ENCODE peak calls at places on chromosomes 11 and 22, in five cellular contexts. D, K, Z, W and T are unnamed samples.

GRCh38 chr11:125344846-125345705 is 151.0 kb downstream of the FEZ1 start:
- DNase-seq in D (no peak), K (no peak), Z (no peak), W (no peak), T (no peak)

GRCh38 chr11:123197711-123198110 is 2.7 kb upstream of the CLMP start:
- DNase-seq in D (no peak), K (peak; percentile 82), Z (no peak), W (no peak), T (no peak)

GRCh38 chr11:107777094-107777493 is 65.2 kb upstream of the SLN start:
- DNase-seq in D (no peak), K (no peak), Z (no peak), W (no peak), T (no peak)

GRCh38 chr11:1873048-1873812 is 18.5 kb downstream of the PRR33 start:
- DNase-seq in D (no peak), K (peak; percentile 81), Z (no peak), W (no peak), T (no peak)

GRCh38 chr22:38766076-38766777 is 10.4 kb upstream of the SUN2 start:
- DNase-seq in D (no peak), K (peak; percentile 42), Z (peak; percentile 68), W (no peak), T (peak; percentile 68)

GRCh38 chr11:6703247-6704063 is 20.3 kb upstream of the MRPL17 start:
- DNase-seq in D (peak; percentile 40), K (peak; percentile 75), Z (peak; percentile 68), W (no peak), T (peak; percentile 48)

GRCh38 chr11:706439-706956 is 467 bp downstream of the EPS8L2 start:
- DNase-seq in D (no peak), K (peak; percentile 51), Z (peak; percentile 69), W (no peak), T (peak; percentile 30)

GRCh38 chr11:14414470-14415461 is 55.8 kb upstream of the RRAS2 start:
- DNase-seq in D (no peak), K (peak; percentile 33), Z (no peak), W (no peak), T (no peak)

GRCh38 chr11:9315078-9315688 is 790 bp upstream of the TMEM41B start:
- DNase-seq in D (no peak), K (no peak), Z (peak; percentile 15), W (no peak), T (no peak)

GRCh38 chr11:107770546-107770945 is 58.7 kb upstream of the SLN start:
- DNase-seq in D (no peak), K (peak; percentile 1), Z (no peak), W (no peak), T (no peak)

GRCh38 chr11:60765355-60765754 is 8.7 kb downstream of the MS4A15 start:
- DNase-seq in D (no peak), K (no peak), Z (no peak), W (no peak), T (no peak)

GRCh38 chr11:133753150-133753549 is 92.2 kb downstream of the SPATA19 start:
- DNase-seq in D (no peak), K (no peak), Z (no peak), W (no peak), T (no peak)

DNA sequence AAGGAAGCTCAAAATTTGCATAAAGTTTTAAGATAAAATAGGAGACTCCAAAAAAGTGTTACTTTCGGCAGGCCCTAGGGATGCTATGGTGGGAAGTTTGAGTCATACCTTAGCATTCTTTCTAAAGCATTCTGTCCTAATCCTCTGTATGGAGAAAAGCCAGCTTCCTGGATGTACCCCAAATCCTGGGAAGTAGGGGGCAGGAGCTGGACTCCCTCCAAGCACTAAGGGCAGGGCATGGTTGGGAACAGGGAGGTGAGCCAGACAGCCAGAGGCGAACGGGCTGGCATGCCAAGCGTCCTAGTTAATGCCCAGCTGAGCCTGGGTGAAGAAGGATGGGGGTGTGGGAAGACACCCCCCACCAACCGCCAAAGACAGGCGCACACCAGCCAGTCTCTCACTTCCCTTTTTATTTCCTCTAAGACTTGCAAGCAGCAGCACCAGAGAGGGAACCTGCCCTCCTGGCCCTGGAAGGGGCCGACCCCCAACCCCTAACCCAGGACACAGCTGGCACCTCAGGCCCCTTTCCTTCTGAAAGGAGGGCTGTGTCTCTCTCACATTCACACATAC is 23.9 kb downstream of the RTN4RL2 start:
- DNase-seq in D (no peak), K (no peak), Z (no peak), W (no peak), T (no peak)
- H3K27ac ChIP-seq in D (no peak overlapping the region), K (no peak overlapping the region), Z (peak overlapping the region; percentile 1), W (no peak overlapping the region), T (no peak overlapping the region)

DNA sequence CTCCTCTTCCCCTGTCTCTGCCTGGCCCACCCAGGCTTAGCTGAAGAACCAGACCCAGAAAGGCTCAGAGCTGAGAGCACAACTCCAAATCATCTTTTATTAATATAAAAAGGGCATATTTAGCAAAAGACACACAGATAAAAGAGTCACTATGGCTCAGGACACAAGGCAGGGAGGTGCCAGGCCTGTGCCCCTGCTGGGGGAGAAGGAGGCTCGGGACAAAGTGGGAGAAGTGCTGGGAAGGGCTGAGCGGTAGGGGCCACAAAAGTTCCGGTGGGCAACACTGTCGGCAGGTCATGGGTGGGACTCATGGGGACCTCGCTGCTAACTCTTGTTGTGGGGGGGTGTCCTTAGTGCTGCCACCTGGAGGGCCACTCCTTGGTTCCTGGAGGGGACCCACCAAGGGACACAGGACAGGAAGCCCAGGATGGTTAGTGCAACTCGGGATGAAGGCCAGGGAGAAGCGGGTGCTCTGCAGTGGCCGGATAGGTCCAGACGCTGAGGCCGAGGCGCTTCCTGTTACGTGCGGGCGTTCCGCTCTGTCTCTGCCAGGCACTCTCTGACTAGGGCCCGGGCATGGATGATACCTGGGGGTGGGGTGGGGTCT is 1.4 kb upstream of the PITPNM1 start:
- DNase-seq in D (no peak), K (no peak), Z (peak; percentile 43), W (no peak), T (no peak)
- TF ChIP-seq CTCF in D (no peak), K (no peak), Z (no peak), W (no peak), T (no peak)

DNA sequence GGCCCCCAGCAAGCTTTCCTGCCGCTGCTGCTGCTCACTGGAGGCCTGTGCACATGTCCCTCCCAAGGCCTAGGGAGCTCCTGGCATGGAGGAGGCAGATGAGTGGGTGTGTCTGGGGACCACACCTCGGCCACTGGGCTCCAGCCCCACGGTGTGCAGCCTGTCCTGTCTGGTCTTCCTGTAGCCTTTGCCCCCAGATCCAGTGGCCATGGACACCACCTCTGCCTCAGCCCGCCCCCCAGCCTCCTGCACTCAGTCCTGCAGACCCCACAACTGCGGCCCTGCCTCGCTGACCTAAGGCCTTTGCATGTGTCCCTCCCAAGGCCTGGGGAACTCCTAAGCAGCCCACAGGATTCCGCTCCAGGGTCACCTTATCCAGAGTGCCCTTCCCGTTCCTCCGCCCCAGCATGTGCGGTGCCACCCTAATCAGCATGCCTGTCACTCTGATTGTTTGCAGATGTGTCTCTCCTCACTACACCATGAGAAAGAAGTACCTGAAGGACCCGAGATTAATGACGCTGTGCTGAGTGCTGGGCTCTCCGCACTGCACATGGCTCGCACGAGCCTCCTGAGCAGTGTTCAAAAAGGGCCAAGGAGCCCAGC is 8.6 kb downstream of the GAL start:
- DNase-seq in D (no peak), K (no peak), Z (no peak), W (no peak), T (no peak)
- H3K27me3 ChIP-seq in D (no peaks in the 10 kb centered on the region), K (peaks cover 4% of the 10 kb centered on the region), Z (no peaks in the 10 kb centered on the region), W (peaks cover 67% of the 10 kb centered on the region), T (no peaks in the 10 kb centered on the region)

DNA sequence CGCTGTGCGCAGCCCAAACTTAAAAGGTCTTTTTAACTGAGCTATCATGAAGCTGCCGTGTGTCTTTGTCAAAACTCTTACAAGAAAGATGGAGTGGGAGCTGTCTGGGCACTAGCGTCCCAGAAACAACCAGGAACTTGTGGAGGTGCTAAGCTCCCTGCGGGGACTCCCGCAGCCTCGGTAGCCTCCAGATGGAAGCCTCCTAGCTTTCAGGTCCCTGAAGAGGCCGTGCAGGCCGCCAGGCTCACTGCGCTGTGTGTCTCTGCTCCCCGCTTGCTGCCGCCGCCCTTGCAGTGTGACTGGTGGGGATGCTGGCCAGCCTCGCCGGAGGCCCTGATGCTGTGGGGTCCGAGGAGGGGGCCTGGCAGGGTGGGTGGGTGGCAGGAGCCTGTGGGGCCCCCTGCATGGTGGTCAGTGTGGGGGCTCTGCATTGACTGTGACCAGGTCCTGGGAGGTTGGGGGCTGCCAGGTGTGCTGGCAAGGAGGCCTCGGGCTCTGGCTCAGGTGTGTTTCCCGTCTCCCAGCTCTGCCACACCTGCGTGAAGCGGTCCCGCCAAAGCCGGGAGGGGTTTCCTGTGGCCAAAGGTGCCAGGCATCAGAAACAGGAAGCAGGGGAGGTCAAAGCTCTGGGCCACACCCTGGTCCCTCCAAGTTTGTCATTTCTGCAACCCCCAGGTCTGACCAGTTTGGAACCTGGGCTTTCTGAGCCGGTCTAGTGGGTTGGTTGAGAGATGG is 1.2 kb downstream of the TRABD start:
- DNase-seq in D (no peak), K (peak; percentile 19), Z (peak; percentile 56), W (no peak), T (no peak)
- H3K27ac ChIP-seq in D (peak overlapping the region; percentile 44), K (no peak overlapping the region), Z (peak overlapping the region; percentile 77), W (peak overlapping the region; percentile 83), T (peak overlapping the region; percentile 72)

GRCh38 chr22:45309422-45310227 is at the start of gene FAM118A:
- DNase-seq in D (peak; percentile 97), K (peak; percentile 90), Z (peak; percentile 93), W (peak; percentile 78), T (peak; percentile 94)
- TF ChIP-seq CTCF in D (no peak), K (no peak), Z (peak; percentile 23), W (no peak), T (peak; percentile 24)

GRCh38 chr22:25849514-25849913 is 107.5 kb downstream of the MYO18B start:
- DNase-seq in D (peak; percentile 47), K (no peak), Z (peak; percentile 23), W (no peak), T (no peak)
- H3K27me3 ChIP-seq in D (no peaks in the 10 kb centered on the region), K (no peaks in the 10 kb centered on the region), Z (no peaks in the 10 kb centered on the region), W (peaks cover 15% of the 10 kb centered on the region), T (no peaks in the 10 kb centered on the region)

GRCh38 chr22:42919199-42919598 is 62.1 kb upstream of the ARFGAP3 start:
- DNase-seq in D (no peak), K (no peak), Z (no peak), W (no peak), T (no peak)
- H3K27ac ChIP-seq in D (no peak overlapping the region), K (no peak overlapping the region), Z (peak overlapping the region; percentile 87), W (peak overlapping the region; percentile 36), T (no peak overlapping the region)

GRCh38 chr22:49426618-49427266 is 400.9 kb downstream of the BRD1 start:
- DNase-seq in D (no peak), K (no peak), Z (no peak), W (no peak), T (no peak)

GRCh38 chr22:49426098-49426497 is 401.6 kb downstream of the BRD1 start:
- DNase-seq in D (no peak), K (no peak), Z (no peak), W (no peak), T (no peak)

GRCh38 chr22:49427341-49427740 is 400.3 kb downstream of the BRD1 start:
- DNase-seq in D (no peak), K (no peak), Z (no peak), W (no peak), T (no peak)

GRCh38 chr22:49429066-49429465 is 398.6 kb downstream of the BRD1 start:
- DNase-seq in D (no peak), K (no peak), Z (no peak), W (no peak), T (no peak)

DNA sequence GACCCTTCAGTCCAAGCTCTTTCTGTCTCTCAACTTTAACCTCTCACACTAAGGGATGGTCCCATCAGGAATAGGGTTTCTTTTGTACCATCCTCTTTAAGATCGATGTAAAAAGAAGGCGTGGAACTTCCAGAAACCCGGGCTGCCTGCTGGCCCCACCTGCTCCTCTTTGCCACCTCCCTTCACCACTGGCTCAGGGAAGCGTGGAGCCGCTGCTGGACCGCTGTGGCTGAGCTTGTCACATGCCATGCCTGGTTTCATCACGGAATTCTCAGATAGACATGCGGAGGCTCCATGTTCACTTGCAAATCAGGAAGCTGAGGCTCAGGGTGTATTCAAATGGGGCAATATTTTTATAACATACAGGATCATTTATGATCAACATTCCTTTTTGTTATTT is 399.7 kb downstream of the BRD1 start:
- DNase-seq in D (no peak), K (no peak), Z (no peak), W (no peak), T (no peak)
- TF ChIP-seq CTCF in D (no peak), K (no peak), Z (no peak), W (no peak), T (no peak)